ENCODE peak calls at places on chromosomes 5 and 9, in six cellular contexts. W is pancreas; X is breast epithelium; R is psoas muscle; M is effector memory CD4-positive, alpha-beta T cell; G is sigmoid colon. J is an unnamed sample.
A peak's percentile ranks its signal among the peaks of the same experiment; 100 is the strongest.

GRCh38 chr9:97987490-97987889 is 4.3 kb downstream of the ANP32B start:
- DNase-seq in M (no peak), X (no peak), G (no peak), R (no peak), W (no peak), J (no peak)

GRCh38 chr9:129309906-129310305 is 131.8 kb upstream of the IER5L start:
- DNase-seq in R (peak; percentile 15), M (no peak), W (no peak), G (peak; percentile 15), X (peak; percentile 7), J (no peak)

GRCh38 chr5:173778784-173779304 is 109.3 kb upstream of the CPEB4 start:
- DNase-seq in W (no peak), X (no peak), R (no peak), G (no peak), M (no peak), J (peak; percentile 83)

GRCh38 chr5:147481857-147482256 is 28.0 kb downstream of the DPYSL3 start:
- DNase-seq in R (no peak), X (no peak), G (no peak), W (no peak), M (no peak), J (no peak)

GRCh38 chr5:128494516-128494915 is 43.5 kb downstream of the FBN2 start:
- DNase-seq in R (no peak), G (no peak), M (no peak), W (no peak), X (no peak), J (no peak)

GRCh38 chr9:4366649-4367330 is 66.9 kb upstream of the GLIS3 start:
- DNase-seq in X (no peak), M (no peak), R (no peak), W (no peak), G (peak; percentile 66), J (peak; percentile 48)

GRCh38 chr9:91425270-91425669 is 1.6 kb upstream of the NFIL3 start:
- DNase-seq in M (no peak), G (no peak), W (no peak), R (no peak), X (no peak), J (no peak)

GRCh38 chr5:170070556-170071412 is 34.9 kb upstream of the FOXI1 start:
- DNase-seq in R (no peak), X (no peak), M (no peak), G (peak; percentile 60), W (peak; percentile 74), J (peak; percentile 5)

GRCh38 chr5:75023368-75024159 is 28.8 kb downstream of the GCNT4 start:
- DNase-seq in R (no peak), W (no peak), X (no peak), M (no peak), G (no peak), J (no peak)

GRCh38 chr5:76294573-76294972 is 108.5 kb upstream of the IQGAP2 start:
- DNase-seq in W (no peak), X (no peak), G (no peak), M (no peak), R (no peak), J (no peak)

GRCh38 chr9:81526587-81526986 is 162.8 kb downstream of the TLE1 start:
- DNase-seq in G (no peak), M (no peak), X (no peak), R (no peak), W (no peak), J (no peak)

GRCh38 chr5:90488791-90489190 is 14.1 kb downstream of the POLR3G start:
- DNase-seq in G (no peak), R (no peak), W (no peak), M (no peak), X (no peak), J (no peak)

GRCh38 chr9:131358438-131359029 is 35.4 kb upstream of the PRRC2B start:
- DNase-seq in R (no peak), M (no peak), W (peak; percentile 27), G (no peak), X (no peak), J (no peak)

GRCh38 chr5:174714751-174715150 is 9.6 kb upstream of the MSX2 start:
- DNase-seq in G (no peak), X (no peak), R (no peak), M (no peak), W (no peak), J (no peak)

GRCh38 chr9:94603259-94603776 is 9.7 kb upstream of the FBP2 start:
- DNase-seq in W (peak; percentile 89), X (peak; percentile 61), M (peak; percentile 18), R (peak; percentile 80), G (peak; percentile 75), J (peak; percentile 86)

GRCh38 chr5:16737173-16737572 is 120.4 kb upstream of the RETREG1 start:
- DNase-seq in R (no peak), M (no peak), G (no peak), X (no peak), W (no peak), J (no peak)
- H3K27ac ChIP-seq in R (no peak overlapping the region), M (no peak overlapping the region), G (no peak overlapping the region), X (peak overlapping the region; percentile 56), W (peak overlapping the region; percentile 74), J (no peak overlapping the region)

GRCh38 chr9:93025736-93026135 is 32.8 kb upstream of the SUSD3 start:
- DNase-seq in R (no peak), G (no peak), M (no peak), W (no peak), X (no peak), J (no peak)
- H3K4me1 ChIP-seq in R (no peaks in the 10 kb centered on the region), G (no peaks in the 10 kb centered on the region), M (peaks cover 85% of the 10 kb centered on the region), W (no peaks in the 10 kb centered on the region), X (no peaks in the 10 kb centered on the region), J (no peaks in the 10 kb centered on the region)

DNA sequence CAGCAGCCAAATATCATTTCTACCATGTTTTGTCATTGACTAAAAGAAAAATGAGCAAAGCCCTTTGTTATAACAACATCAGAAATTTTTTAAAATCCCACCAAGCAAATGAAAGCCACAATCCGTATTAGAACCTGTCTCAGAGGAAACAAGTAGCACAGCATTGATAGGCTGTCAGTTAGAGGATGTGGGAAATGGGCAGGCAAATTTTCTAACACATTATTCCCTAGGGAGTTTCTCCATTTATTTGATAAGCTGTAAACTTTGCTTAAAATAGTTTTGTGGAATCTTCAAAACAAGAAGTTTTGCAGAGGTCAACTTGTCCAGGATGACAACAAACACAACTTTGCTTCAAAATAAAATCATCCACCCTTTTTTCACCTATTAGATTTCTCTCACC is 53.6 kb upstream of the APC start:
- DNase-seq in W (no peak), X (no peak), M (no peak), R (no peak), G (no peak), J (no peak)
- H3K27ac ChIP-seq in W (no peak overlapping the region), X (no peak overlapping the region), M (no peak overlapping the region), R (no peak overlapping the region), G (no peak overlapping the region), J (no peak overlapping the region)

GRCh38 chr5:140225396-140225795 is 50.4 kb downstream of the CYSTM1 start:
- DNase-seq in R (no peak), M (no peak), X (no peak), W (no peak), G (no peak), J (peak; percentile 89)
- H3K4me1 ChIP-seq in R (peaks cover 80% of the 10 kb centered on the region), M (no peaks in the 10 kb centered on the region), X (no peaks in the 10 kb centered on the region), W (peaks cover 26% of the 10 kb centered on the region), G (peaks cover 21% of the 10 kb centered on the region), J (peaks cover 21% of the 10 kb centered on the region)

GRCh38 chr9:127909839-127910273 is 7.0 kb downstream of the ST6GALNAC4 start:
- DNase-seq in R (peak; percentile 38), X (no peak), W (no peak), M (no peak), G (no peak), J (no peak)

GRCh38 chr9:127910613-127911205 is 6.1 kb downstream of the ST6GALNAC4 start:
- DNase-seq in X (no peak), G (no peak), M (no peak), W (no peak), R (peak; percentile 46), J (peak; percentile 32)

GRCh38 chr9:127912882-127913281 is 4.0 kb downstream of the ST6GALNAC4 start:
- DNase-seq in W (no peak), X (no peak), G (no peak), M (no peak), R (peak; percentile 41), J (peak; percentile 83)

GRCh38 chr9:127913682-127914081 is 3.2 kb downstream of the ST6GALNAC4 start:
- DNase-seq in G (no peak), M (no peak), W (no peak), R (peak; percentile 45), X (no peak), J (no peak)

DNA sequence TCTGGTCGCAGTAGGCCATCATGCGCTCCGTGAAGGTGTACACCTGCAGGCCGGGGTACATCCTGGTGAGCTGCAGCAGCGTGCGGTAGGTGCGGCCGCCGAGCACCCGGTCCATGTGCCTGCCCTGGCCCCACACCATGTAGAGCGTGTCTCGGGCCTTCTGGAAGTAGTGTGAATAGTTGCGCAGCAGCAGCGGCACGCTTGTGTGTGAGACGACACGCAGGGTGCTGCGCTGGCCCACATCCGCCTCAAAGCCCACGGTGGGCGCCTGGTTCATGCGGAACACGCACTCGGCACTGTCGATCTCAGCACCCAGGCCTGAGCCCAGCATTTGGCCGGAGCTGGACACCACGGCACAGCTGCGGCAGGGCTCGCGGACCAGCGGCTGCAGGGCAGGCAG is 4.5 kb downstream of the ST6GALNAC4 start:
- DNase-seq in X (no peak), W (no peak), G (no peak), R (peak; percentile 44), M (no peak), J (no peak)
- H3K27ac ChIP-seq in X (no peak overlapping the region), W (no peak overlapping the region), G (no peak overlapping the region), R (no peak overlapping the region), M (no peak overlapping the region), J (no peak overlapping the region)

GRCh38 chr5:14227501-14227900 is 84.4 kb downstream of the TRIO start:
- DNase-seq in R (no peak), M (no peak), W (no peak), G (no peak), X (no peak), J (no peak)

GRCh38 chr5:14226554-14226953 is 83.4 kb downstream of the TRIO start:
- DNase-seq in W (no peak), G (no peak), M (no peak), R (no peak), X (no peak), J (no peak)

GRCh38 chr5:14223372-14223771 is 80.2 kb downstream of the TRIO start:
- DNase-seq in X (no peak), W (no peak), R (no peak), M (no peak), G (no peak), J (no peak)

GRCh38 chr5:14226992-14227391 is 83.8 kb downstream of the TRIO start:
- DNase-seq in M (no peak), X (no peak), R (no peak), G (no peak), W (no peak), J (no peak)

GRCh38 chr5:14225173-14225834 is 82.2 kb downstream of the TRIO start:
- DNase-seq in X (no peak), G (no peak), R (no peak), M (no peak), W (no peak), J (no peak)
- H3K4me1 ChIP-seq in X (no peaks in the 10 kb centered on the region), G (peaks cover 51% of the 10 kb centered on the region), R (peaks cover 79% of the 10 kb centered on the region), M (no peaks in the 10 kb centered on the region), W (no peaks in the 10 kb centered on the region), J (no peaks in the 10 kb centered on the region)

GRCh38 chr9:33198163-33198562 is 31.0 kb upstream of the B4GALT1 start:
- DNase-seq in R (peak; percentile 85), W (no peak), X (no peak), G (peak; percentile 88), M (no peak), J (no peak)
- H3K27ac ChIP-seq in R (peak overlapping the region; percentile 71), W (no peak overlapping the region), X (peak overlapping the region; percentile 56), G (peak overlapping the region; percentile 69), M (no peak overlapping the region), J (no peak overlapping the region)

GRCh38 chr5:130923543-130924159 is 241.4 kb downstream of the HINT1 start:
- DNase-seq in R (no peak), W (no peak), M (no peak), G (no peak), X (no peak), J (no peak)
- H3K4me1 ChIP-seq in R (no peaks in the 10 kb centered on the region), W (no peaks in the 10 kb centered on the region), M (no peaks in the 10 kb centered on the region), G (no peaks in the 10 kb centered on the region), X (no peaks in the 10 kb centered on the region), J (no peaks in the 10 kb centered on the region)

J was measured in small intestine.